ENCODE peak calls at places on chromosomes 2 and 18, in nine cellular contexts. One of them, this sample, is unnamed.

GRCh38 chr2:144210076-144210475 is 309.8 kb downstream of the ZEB2 start:
- DNase-seq in activated T-helper 1 cell treated with anti-CD3 and anti-CD28 coated beads, Interleukin-2, amount 50 U/mL, for 16 hours: no peak
- DNase-seq in mesenchymal stem cell: no peak
- DNase-seq in NCI-H1092: no peak
- DNase-seq in ecto neural progenitor cell: no peak
- DNase-seq in EL: no peak
- DNase-seq in COR-L47: no peak
- DNase-seq in aorta: no peak
- DNase-seq in activated T-cell treated with anti-CD3 and anti-CD28 coated beads for 24 hours: no peak
- DNase-seq in this sample: no peak

GRCh38 chr2:86062043-86062442 is 43.6 kb downstream of the POLR1A start:
- DNase-seq in activated T-helper 1 cell treated with anti-CD3 and anti-CD28 coated beads, Interleukin-2, amount 50 U/mL, for 16 hours: no peak
- DNase-seq in mesenchymal stem cell: peak; percentile 76
- DNase-seq in NCI-H1092: no peak
- DNase-seq in ecto neural progenitor cell: no peak
- DNase-seq in EL: peak; percentile 74
- DNase-seq in COR-L47: no peak
- DNase-seq in aorta: no peak
- DNase-seq in activated T-cell treated with anti-CD3 and anti-CD28 coated beads for 24 hours: no peak
- DNase-seq in this sample: no peak

GRCh38 chr2:120626566-120626965 is 109.1 kb upstream of the GLI2 start:
- DNase-seq in activated T-helper 1 cell treated with anti-CD3 and anti-CD28 coated beads, Interleukin-2, amount 50 U/mL, for 16 hours: no peak
- DNase-seq in mesenchymal stem cell: no peak
- DNase-seq in NCI-H1092: no peak
- DNase-seq in ecto neural progenitor cell: no peak
- DNase-seq in EL: no peak
- DNase-seq in COR-L47: no peak
- DNase-seq in aorta: no peak
- DNase-seq in activated T-cell treated with anti-CD3 and anti-CD28 coated beads for 24 hours: no peak
- DNase-seq in this sample: no peak

GRCh38 chr2:96404446-96405373 is 69.1 kb downstream of the NCAPH start:
- DNase-seq in activated T-helper 1 cell treated with anti-CD3 and anti-CD28 coated beads, Interleukin-2, amount 50 U/mL, for 16 hours: no peak
- DNase-seq in mesenchymal stem cell: no peak
- DNase-seq in NCI-H1092: peak; percentile 18
- DNase-seq in ecto neural progenitor cell: no peak
- DNase-seq in EL: no peak
- DNase-seq in COR-L47: peak; percentile 78
- DNase-seq in aorta: peak; percentile 82
- DNase-seq in activated T-cell treated with anti-CD3 and anti-CD28 coated beads for 24 hours: no peak
- DNase-seq in this sample: no peak

GRCh38 chr2:165803123-165803760 is 9.2 kb upstream of the GALNT3 start:
- DNase-seq in activated T-helper 1 cell treated with anti-CD3 and anti-CD28 coated beads, Interleukin-2, amount 50 U/mL, for 16 hours: no peak
- DNase-seq in mesenchymal stem cell: peak; percentile 41
- DNase-seq in NCI-H1092: no peak
- DNase-seq in ecto neural progenitor cell: no peak
- DNase-seq in EL: peak; percentile 38
- DNase-seq in COR-L47: no peak
- DNase-seq in aorta: no peak
- DNase-seq in activated T-cell treated with anti-CD3 and anti-CD28 coated beads for 24 hours: no peak
- DNase-seq in this sample: no peak

GRCh38 chr2:233226511-233227031 is 24.9 kb upstream of the ATG16L1 start:
- DNase-seq in activated T-helper 1 cell treated with anti-CD3 and anti-CD28 coated beads, Interleukin-2, amount 50 U/mL, for 16 hours: no peak
- DNase-seq in mesenchymal stem cell: no peak
- DNase-seq in NCI-H1092: no peak
- DNase-seq in ecto neural progenitor cell: no peak
- DNase-seq in EL: no peak
- DNase-seq in COR-L47: no peak
- DNase-seq in aorta: no peak
- DNase-seq in activated T-cell treated with anti-CD3 and anti-CD28 coated beads for 24 hours: no peak
- DNase-seq in this sample: no peak

GRCh38 chr2:215749092-215749957 is 264.0 kb downstream of the MREG start:
- DNase-seq in activated T-helper 1 cell treated with anti-CD3 and anti-CD28 coated beads, Interleukin-2, amount 50 U/mL, for 16 hours: no peak
- DNase-seq in mesenchymal stem cell: peak; percentile 97
- DNase-seq in NCI-H1092: no peak
- DNase-seq in ecto neural progenitor cell: no peak
- DNase-seq in EL: no peak
- DNase-seq in COR-L47: no peak
- DNase-seq in aorta: peak; percentile 89
- DNase-seq in activated T-cell treated with anti-CD3 and anti-CD28 coated beads for 24 hours: no peak
- DNase-seq in this sample: no peak

GRCh38 chr2:65364054-65364651 is 68.2 kb downstream of the SPRED2 start:
- DNase-seq in activated T-helper 1 cell treated with anti-CD3 and anti-CD28 coated beads, Interleukin-2, amount 50 U/mL, for 16 hours: no peak
- DNase-seq in mesenchymal stem cell: no peak
- DNase-seq in NCI-H1092: no peak
- DNase-seq in ecto neural progenitor cell: no peak
- DNase-seq in EL: no peak
- DNase-seq in COR-L47: no peak
- DNase-seq in aorta: no peak
- DNase-seq in activated T-cell treated with anti-CD3 and anti-CD28 coated beads for 24 hours: no peak
- DNase-seq in this sample: no peak

GRCh38 chr18:24704921-24705620 is 244.6 kb downstream of the HRH4 start:
- DNase-seq in activated T-helper 1 cell treated with anti-CD3 and anti-CD28 coated beads, Interleukin-2, amount 50 U/mL, for 16 hours: no peak
- DNase-seq in mesenchymal stem cell: peak; percentile 80
- DNase-seq in NCI-H1092: peak; percentile 77
- DNase-seq in ecto neural progenitor cell: no peak
- DNase-seq in EL: peak; percentile 45
- DNase-seq in COR-L47: no peak
- DNase-seq in aorta: no peak
- DNase-seq in activated T-cell treated with anti-CD3 and anti-CD28 coated beads for 24 hours: no peak
- DNase-seq in this sample: no peak

GRCh38 chr2:204611764-204612163 is 66.5 kb downstream of the PARD3B start:
- DNase-seq in activated T-helper 1 cell treated with anti-CD3 and anti-CD28 coated beads, Interleukin-2, amount 50 U/mL, for 16 hours: no peak
- DNase-seq in mesenchymal stem cell: no peak
- DNase-seq in NCI-H1092: no peak
- DNase-seq in ecto neural progenitor cell: no peak
- DNase-seq in EL: no peak
- DNase-seq in COR-L47: no peak
- DNase-seq in aorta: no peak
- DNase-seq in activated T-cell treated with anti-CD3 and anti-CD28 coated beads for 24 hours: no peak
- DNase-seq in this sample: no peak

GRCh38 chr2:128469875-128470274 is 151.2 kb upstream of the HS6ST1 start:
- DNase-seq in activated T-helper 1 cell treated with anti-CD3 and anti-CD28 coated beads, Interleukin-2, amount 50 U/mL, for 16 hours: no peak
- DNase-seq in mesenchymal stem cell: no peak
- DNase-seq in NCI-H1092: no peak
- DNase-seq in ecto neural progenitor cell: peak; percentile 11
- DNase-seq in EL: no peak
- DNase-seq in COR-L47: no peak
- DNase-seq in aorta: no peak
- DNase-seq in activated T-cell treated with anti-CD3 and anti-CD28 coated beads for 24 hours: no peak
- DNase-seq in this sample: no peak

GRCh38 chr2:5921081-5921642 is 229.0 kb downstream of the SOX11 start:
- DNase-seq in activated T-helper 1 cell treated with anti-CD3 and anti-CD28 coated beads, Interleukin-2, amount 50 U/mL, for 16 hours: no peak
- DNase-seq in mesenchymal stem cell: no peak
- DNase-seq in NCI-H1092: no peak
- DNase-seq in ecto neural progenitor cell: no peak
- DNase-seq in EL: no peak
- DNase-seq in COR-L47: no peak
- DNase-seq in aorta: no peak
- DNase-seq in activated T-cell treated with anti-CD3 and anti-CD28 coated beads for 24 hours: no peak
- DNase-seq in this sample: no peak

GRCh38 chr2:99140056-99140859 is 1.2 kb upstream of the C2orf15 start:
- DNase-seq in activated T-helper 1 cell treated with anti-CD3 and anti-CD28 coated beads, Interleukin-2, amount 50 U/mL, for 16 hours: no peak
- DNase-seq in mesenchymal stem cell: no peak
- DNase-seq in NCI-H1092: no peak
- DNase-seq in ecto neural progenitor cell: no peak
- DNase-seq in EL: no peak
- DNase-seq in COR-L47: no peak
- DNase-seq in aorta: no peak
- DNase-seq in activated T-cell treated with anti-CD3 and anti-CD28 coated beads for 24 hours: no peak
- DNase-seq in this sample: no peak

GRCh38 chr18:44777429-44778192 is 96.9 kb downstream of the SETBP1 start:
- DNase-seq in activated T-helper 1 cell treated with anti-CD3 and anti-CD28 coated beads, Interleukin-2, amount 50 U/mL, for 16 hours: no peak
- DNase-seq in mesenchymal stem cell: no peak
- DNase-seq in NCI-H1092: no peak
- DNase-seq in ecto neural progenitor cell: no peak
- DNase-seq in EL: no peak
- DNase-seq in COR-L47: no peak
- DNase-seq in aorta: no peak
- DNase-seq in activated T-cell treated with anti-CD3 and anti-CD28 coated beads for 24 hours: no peak
- DNase-seq in this sample: no peak

GRCh38 chr2:223465793-223466192 is 136.4 kb downstream of the SCG2 start:
- DNase-seq in activated T-helper 1 cell treated with anti-CD3 and anti-CD28 coated beads, Interleukin-2, amount 50 U/mL, for 16 hours: no peak
- DNase-seq in mesenchymal stem cell: peak; percentile 98
- DNase-seq in NCI-H1092: no peak
- DNase-seq in ecto neural progenitor cell: no peak
- DNase-seq in EL: peak; percentile 98
- DNase-seq in COR-L47: no peak
- DNase-seq in aorta: peak; percentile 90
- DNase-seq in activated T-cell treated with anti-CD3 and anti-CD28 coated beads for 24 hours: no peak
- DNase-seq in this sample: no peak

GRCh38 chr2:67503066-67503795 is 106.1 kb downstream of the ETAA1 start:
- DNase-seq in activated T-helper 1 cell treated with anti-CD3 and anti-CD28 coated beads, Interleukin-2, amount 50 U/mL, for 16 hours: no peak
- DNase-seq in mesenchymal stem cell: peak; percentile 93
- DNase-seq in NCI-H1092: no peak
- DNase-seq in ecto neural progenitor cell: no peak
- DNase-seq in EL: peak; percentile 94
- DNase-seq in COR-L47: no peak
- DNase-seq in aorta: no peak
- DNase-seq in activated T-cell treated with anti-CD3 and anti-CD28 coated beads for 24 hours: no peak
- DNase-seq in this sample: no peak

GRCh38 chr2:234060236-234060635 is 9.7 kb downstream of the SPP2 start:
- DNase-seq in activated T-helper 1 cell treated with anti-CD3 and anti-CD28 coated beads, Interleukin-2, amount 50 U/mL, for 16 hours: no peak
- DNase-seq in mesenchymal stem cell: no peak
- DNase-seq in NCI-H1092: no peak
- DNase-seq in ecto neural progenitor cell: no peak
- DNase-seq in EL: no peak
- DNase-seq in COR-L47: peak; percentile 34
- DNase-seq in aorta: no peak
- DNase-seq in activated T-cell treated with anti-CD3 and anti-CD28 coated beads for 24 hours: no peak
- DNase-seq in this sample: no peak

GRCh38 chr2:96553176-96553956 is 16.8 kb downstream of the ARID5A start:
- DNase-seq in activated T-helper 1 cell treated with anti-CD3 and anti-CD28 coated beads, Interleukin-2, amount 50 U/mL, for 16 hours: no peak
- DNase-seq in mesenchymal stem cell: no peak
- DNase-seq in NCI-H1092: no peak
- DNase-seq in ecto neural progenitor cell: no peak
- DNase-seq in EL: no peak
- DNase-seq in COR-L47: no peak
- DNase-seq in aorta: peak; percentile 79
- DNase-seq in activated T-cell treated with anti-CD3 and anti-CD28 coated beads for 24 hours: no peak
- DNase-seq in this sample: no peak

GRCh38 chr2:134083548-134083947 is 170.3 kb upstream of the MGAT5 start:
- DNase-seq in activated T-helper 1 cell treated with anti-CD3 and anti-CD28 coated beads, Interleukin-2, amount 50 U/mL, for 16 hours: no peak
- DNase-seq in mesenchymal stem cell: no peak
- DNase-seq in NCI-H1092: no peak
- DNase-seq in ecto neural progenitor cell: no peak
- DNase-seq in EL: no peak
- DNase-seq in COR-L47: no peak
- DNase-seq in aorta: no peak
- DNase-seq in activated T-cell treated with anti-CD3 and anti-CD28 coated beads for 24 hours: no peak
- DNase-seq in this sample: no peak

GRCh38 chr2:37350034-37350433 is 5.6 kb downstream of the QPCT start:
- DNase-seq in activated T-helper 1 cell treated with anti-CD3 and anti-CD28 coated beads, Interleukin-2, amount 50 U/mL, for 16 hours: no peak
- DNase-seq in mesenchymal stem cell: peak; percentile 3
- DNase-seq in NCI-H1092: peak; percentile 75
- DNase-seq in ecto neural progenitor cell: no peak
- DNase-seq in EL: no peak
- DNase-seq in COR-L47: peak; percentile 68
- DNase-seq in aorta: no peak
- DNase-seq in activated T-cell treated with anti-CD3 and anti-CD28 coated beads for 24 hours: no peak
- DNase-seq in this sample: no peak

GRCh38 chr2:224638338-224638823 is 53.2 kb upstream of the CUL3 start:
- DNase-seq in activated T-helper 1 cell treated with anti-CD3 and anti-CD28 coated beads, Interleukin-2, amount 50 U/mL, for 16 hours: no peak
- DNase-seq in mesenchymal stem cell: no peak
- DNase-seq in NCI-H1092: no peak
- DNase-seq in ecto neural progenitor cell: no peak
- DNase-seq in EL: no peak
- DNase-seq in COR-L47: no peak
- DNase-seq in aorta: no peak
- DNase-seq in activated T-cell treated with anti-CD3 and anti-CD28 coated beads for 24 hours: no peak
- DNase-seq in this sample: no peak

GRCh38 chr2:223210489-223210888 is 158.5 kb downstream of the KCNE4 start:
- DNase-seq in activated T-helper 1 cell treated with anti-CD3 and anti-CD28 coated beads, Interleukin-2, amount 50 U/mL, for 16 hours: no peak
- DNase-seq in mesenchymal stem cell: no peak
- DNase-seq in NCI-H1092: no peak
- DNase-seq in ecto neural progenitor cell: no peak
- DNase-seq in EL: no peak
- DNase-seq in COR-L47: no peak
- DNase-seq in aorta: no peak
- DNase-seq in activated T-cell treated with anti-CD3 and anti-CD28 coated beads for 24 hours: no peak
- DNase-seq in this sample: no peak

GRCh38 chr2:208638059-208638458 is 231.5 kb downstream of the PTH2R start:
- DNase-seq in activated T-helper 1 cell treated with anti-CD3 and anti-CD28 coated beads, Interleukin-2, amount 50 U/mL, for 16 hours: no peak
- DNase-seq in mesenchymal stem cell: no peak
- DNase-seq in NCI-H1092: no peak
- DNase-seq in ecto neural progenitor cell: no peak
- DNase-seq in EL: no peak
- DNase-seq in COR-L47: no peak
- DNase-seq in aorta: no peak
- DNase-seq in activated T-cell treated with anti-CD3 and anti-CD28 coated beads for 24 hours: no peak
- DNase-seq in this sample: no peak